ENCODE peak calls at places on chromosomes 1 and 21, in five cellular contexts. P is breast epithelium, M is tibial nerve, A is HCT116, H is cardiac muscle cell. W is an unnamed sample. For H3K4me1, the result is how much of the 10 kb centered on the place peaks cover.

GRCh38 chr21:31236528-31236927 is 107.5 kb downstream of the TIAM1 start:
- DNase-seq in H (no peak), M (no peak), A (no peak), P (no peak), W (no peak)

GRCh38 chr1:54967372-54967771 is 13.1 kb upstream of the TMEM61 start:
- DNase-seq in M (no peak), H (no peak), P (no peak), A (no peak), W (no peak)

GRCh38 chr1:203088441-203088840 is 2.6 kb upstream of the MYOG start:
- DNase-seq in H (no peak), M (no peak), A (no peak), P (no peak), W (no peak)

GRCh38 chr21:36706951-36707762 is 8.2 kb downstream of the SIM2 start:
- DNase-seq in M (no peak), P (no peak), A (no peak), H (peak), W (no peak)

GRCh38 chr1:111161843-111162242 is 21.8 kb downstream of the CEPT1 start:
- DNase-seq in P (no peak), H (peak), A (no peak), M (no peak), W (no peak)

GRCh38 chr1:37478451-37478871 is 4.1 kb downstream of the ZC3H12A start:
- DNase-seq in H (peak), P (no peak), A (no peak), M (no peak), W (no peak)

GRCh38 chr21:15060776-15061175 is 4.0 kb downstream of the NRIP1 start:
- DNase-seq in M (no peak), P (no peak), A (no peak), H (no peak), W (no peak)

GRCh38 chr1:184407816-184408510 is 21.1 kb downstream of the C1orf21 start:
- DNase-seq in P (no peak), A (no peak), H (no peak), M (no peak), W (no peak)

GRCh38 chr1:217322834-217323233 is 308.1 kb downstream of the GPATCH2 start:
- DNase-seq in P (no peak), M (no peak), A (no peak), H (no peak), W (no peak)

GRCh38 chr1:111199329-111199728 is 1.1 kb downstream of the DENND2D start:
- DNase-seq in A (no peak), M (no peak), P (no peak), H (no peak), W (no peak)

GRCh38 chr1:940121-941026 is 16.7 kb downstream of the SAMD11 start:
- DNase-seq in P (no peak), A (no peak), H (peak), M (no peak), W (peak)

GRCh38 chr1:7915826-7916225 is 24.8 kb downstream of the TNFRSF9 start:
- DNase-seq in P (no peak), M (no peak), H (no peak), A (no peak), W (no peak)

GRCh38 chr1:229784834-229785233 is 158.8 kb downstream of the URB2 start:
- DNase-seq in H (no peak), P (no peak), A (no peak), M (no peak), W (no peak)

GRCh38 chr1:223250632-223251015 is 107.6 kb upstream of the TLR5 start:
- DNase-seq in H (no peak), P (no peak), A (no peak), M (no peak), W (no peak)

GRCh38 chr1:58391056-58391455 is 155.5 kb downstream of the OMA1 start:
- DNase-seq in H (no peak), M (no peak), P (no peak), A (no peak), W (no peak)

GRCh38 chr1:56380556-56380955 is 198.8 kb downstream of the PLPP3 start:
- DNase-seq in H (no peak), A (no peak), P (no peak), M (no peak), W (no peak)

GRCh38 chr21:17688912-17689874 is 76.5 kb upstream of the BTG3 start:
- DNase-seq in H (peak), P (peak), A (peak), M (no peak), W (peak)

GRCh38 chr1:54487571-54488050 is 60.4 kb upstream of the ACOT11 start:
- DNase-seq in M (no peak), A (no peak), P (no peak), H (no peak), W (no peak)

GRCh38 chr1:55300975-55301374 is 85.8 kb upstream of the USP24 start:
- DNase-seq in P (no peak), M (no peak), H (no peak), A (no peak), W (no peak)

GRCh38 chr21:25501996-25502665 is 105.2 kb downstream of the MRPL39 start:
- DNase-seq in M (no peak), H (no peak), A (no peak), P (no peak), W (no peak)

GRCh38 chr1:178940022-178940765 is 69.3 kb upstream of the ANGPTL1 start:
- DNase-seq in H (peak), M (no peak), A (no peak), P (no peak), W (no peak)

GRCh38 chr1:53308512-53308911 is 19.4 kb downstream of the LRP8 start:
- DNase-seq in P (no peak), A (no peak), M (no peak), H (no peak), W (no peak)

GRCh38 chr1:53066433-53066832 is 4.4 kb downstream of the PODN start:
- DNase-seq in H (no peak), P (no peak), M (no peak), A (no peak), W (no peak)

GRCh38 chr1:14791611-14792010 is 193.1 kb downstream of the KAZN start:
- DNase-seq in P (no peak), M (no peak), H (no peak), A (no peak), W (no peak)

GRCh38 chr1:85220756-85221166 is 19.9 kb upstream of the SYDE2 start:
- DNase-seq in H (peak), P (no peak), A (no peak), M (no peak), W (no peak)

GRCh38 chr21:46078984-46079356 is 18.9 kb upstream of the COL6A2 start:
- DNase-seq in M (no peak), P (no peak), H (peak), A (no peak), W (no peak)

GRCh38 chr1:13830616-13831280 is 130.8 kb downstream of the PRDM2 start:
- DNase-seq in H (peak), M (no peak), P (no peak), A (no peak), W (no peak)

GRCh38 chr1:85295654-85296053 is 19.2 kb upstream of the BCL10 start:
- DNase-seq in H (no peak), A (no peak), P (no peak), M (no peak), W (no peak)

GRCh38 chr1:175646439-175647209 is 96.8 kb downstream of the TNR start:
- DNase-seq in A (no peak), M (no peak), H (no peak), P (no peak), W (no peak)

GRCh38 chr21:33828083-33828482 is 87.5 kb downstream of the ATP5PO start:
- DNase-seq in P (no peak), H (peak), A (no peak), M (no peak), W (no peak)

GRCh38 chr1:7334475-7335035 is 436.5 kb upstream of the VAMP3 start:
- DNase-seq in A (no peak), P (no peak), M (no peak), H (peak), W (no peak)

GRCh38 chr1:9081473-9081872 is 12.0 kb upstream of the SLC2A5 start:
- DNase-seq in A (no peak), P (no peak), M (no peak), H (no peak), W (no peak)

GRCh38 chr1:41021526-41022308 is at the start of gene SLFNL1:
- DNase-seq in A (no peak), M (no peak), H (peak), P (no peak), W (no peak)
- TF ChIP-seq CTCF in A (no peak), M (no peak), H (peak), P (no peak), W (no peak)

DNA sequence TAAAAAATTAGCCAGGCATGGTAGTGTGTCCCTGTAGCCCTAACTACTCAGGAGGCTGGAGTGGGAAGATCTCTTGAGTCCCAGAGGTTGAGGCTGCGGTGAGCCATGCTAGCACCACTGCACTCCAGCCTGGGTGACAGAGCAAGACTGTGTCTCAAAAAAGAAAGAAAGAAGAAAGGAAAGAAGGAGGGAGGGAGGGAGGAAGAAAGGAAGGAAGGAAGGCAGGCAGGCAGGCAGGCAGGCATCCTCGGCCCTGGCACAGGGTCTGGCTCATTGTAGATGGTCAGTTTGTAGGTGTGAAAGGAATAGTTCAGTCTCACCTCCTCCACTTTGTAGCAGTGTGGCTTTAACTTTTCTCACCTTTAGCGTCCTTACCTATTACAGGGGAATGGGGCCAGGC is 25.0 kb downstream of the NAV1 start:
- DNase-seq in A (no peak), M (no peak), H (no peak), P (no peak), W (no peak)
- H3K4me1 ChIP-seq in A (under half), M (half or more), H (under half), P (under half), W (under half)

GRCh38 chr1:116854294-116854693 is 55.4 kb upstream of the PTGFRN start:
- DNase-seq in M (no peak), A (no peak), H (no peak), P (no peak), W (no peak)
- TF ChIP-seq CTCF in M (no peak), A (peak), H (peak), P (no peak), W (no peak)

GRCh38 chr1:228397966-228398365 is 8.7 kb downstream of the TRIM11 start:
- DNase-seq in H (no peak), P (no peak), A (no peak), M (no peak), W (no peak)

GRCh38 chr1:228400237-228400651 is 6.4 kb downstream of the TRIM11 start:
- DNase-seq in A (no peak), H (no peak), P (peak), M (no peak), W (no peak)

GRCh38 chr1:228397454-228397786 is 9.2 kb downstream of the TRIM11 start:
- DNase-seq in A (no peak), M (no peak), P (peak), H (no peak), W (no peak)

GRCh38 chr1:228399531-228400236 is 7.0 kb downstream of the TRIM11 start:
- DNase-seq in A (no peak), P (peak), H (no peak), M (no peak), W (no peak)

DNA sequence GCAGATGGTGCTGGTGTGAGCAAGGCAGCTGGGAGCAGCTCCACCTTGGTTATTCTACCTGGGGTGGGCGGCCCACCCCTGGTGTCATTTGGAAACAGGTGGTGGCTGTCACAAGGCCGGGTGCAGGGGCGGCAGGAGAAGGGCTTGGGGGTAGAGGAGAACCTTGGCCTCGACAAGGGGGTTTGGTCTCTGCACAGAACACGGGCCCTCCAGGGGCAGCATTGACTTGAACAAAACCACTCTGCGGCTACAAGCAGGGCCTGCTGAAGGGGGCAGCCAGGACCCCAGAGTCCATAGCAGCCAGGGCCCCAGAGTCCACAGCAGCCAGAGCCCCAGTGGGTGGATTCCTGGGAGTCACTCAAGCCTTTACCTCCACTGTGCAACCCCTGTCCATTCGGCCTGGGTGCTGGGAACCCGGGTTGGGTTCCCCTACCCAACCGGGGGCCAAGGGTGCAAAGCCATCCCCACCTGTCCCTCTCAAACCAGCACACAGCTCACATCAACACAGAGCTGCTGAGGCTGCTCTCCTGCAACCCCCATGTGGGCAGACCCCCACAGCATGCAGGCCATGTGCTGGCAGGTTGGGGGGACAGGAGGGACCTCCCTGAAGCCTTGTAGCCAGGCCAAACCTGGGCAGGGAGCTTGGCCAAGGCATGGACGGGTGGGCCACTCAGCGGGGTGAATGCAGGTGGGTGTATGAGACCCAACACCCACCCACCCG is 7.7 kb downstream of the TRIM11 start:
- DNase-seq in H (no peak), P (peak), M (no peak), A (no peak), W (no peak)
- H3K4me1 ChIP-seq in H (under half), P (under half), M (under half), A (under half), W (under half)

DNA sequence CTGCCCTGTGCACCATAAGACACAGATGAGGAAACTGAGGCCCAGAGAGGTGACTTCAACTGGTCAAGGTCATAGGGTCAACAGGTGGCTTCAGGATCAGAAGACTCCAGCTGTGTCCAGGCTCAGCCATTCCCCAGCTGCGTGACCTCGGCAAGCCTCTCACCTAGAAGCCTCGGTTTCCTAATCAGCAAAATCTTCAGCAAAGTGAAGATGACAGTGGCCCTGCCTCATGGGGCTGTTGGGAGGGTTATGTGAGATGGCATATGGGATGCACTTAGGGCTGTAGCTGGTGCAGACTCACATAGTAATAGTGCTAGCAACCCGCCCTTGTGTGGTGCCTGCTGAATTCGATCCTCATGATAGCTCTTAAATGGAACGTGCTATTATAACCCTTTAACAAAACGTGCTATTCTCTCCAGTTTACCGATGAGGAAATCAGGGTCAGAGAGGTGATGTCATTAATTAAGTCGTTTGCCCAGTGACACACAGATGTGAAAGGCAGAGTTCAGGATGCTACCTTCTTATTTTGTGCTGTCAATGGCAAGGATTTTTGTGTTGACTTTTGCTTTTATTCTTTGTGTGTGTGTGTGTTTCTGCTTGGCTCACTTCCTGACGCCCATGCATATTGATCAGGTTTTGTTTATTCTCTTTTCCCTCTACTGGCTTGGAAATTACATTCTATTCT is 472.9 kb downstream of the MATN1 start:
- DNase-seq in A (no peak), H (no peak), M (no peak), P (no peak), W (no peak)
- TF ChIP-seq CTCF in A (no peak), H (no peak), M (no peak), P (no peak), W (no peak)

W was measured in CD8-positive, alpha-beta T cell.